ENCODE peak calls at places on chromosomes 7 and 10, in nine cellular contexts. F is right atrium auricular region; Y is body of pancreas; B is CD4-positive, alpha-beta T cell; Z is right lobe of liver; H is GM23338; M is neural progenitor cell; R is prostate gland; W is transverse colon. D is an unnamed sample.
A peak's percentile ranks its signal among the peaks of the same experiment; 100 is the strongest.

GRCh38 chr7:71430246-71430645 is 298.3 kb downstream of the GALNT17 start:
- DNase-seq in F (no peak), Y (no peak), B (no peak), Z (no peak), H (no peak), M (no peak), R (no peak), W (no peak), D (no peak)

GRCh38 chr10:104391969-104392296 is 38.3 kb downstream of the CFAP58 start:
- DNase-seq in F (no peak), Y (no peak), B (no peak), Z (no peak), H (no peak), M (no peak), R (no peak), W (no peak), D (no peak)

GRCh38 chr7:42237162-42237821 is at the start of gene GLI3:
- DNase-seq in F (peak; percentile 77), Y (peak; percentile 53), B (no peak), Z (peak; percentile 49), H (peak; percentile 93), M (peak; percentile 96), R (peak; percentile 84), W (peak; percentile 70), D (peak; percentile 58)

GRCh38 chr10:8639601-8640000 is 585.1 kb downstream of the GATA3 start:
- DNase-seq in F (no peak), Y (no peak), B (no peak), Z (no peak), H (no peak), M (no peak), R (no peak), W (no peak), D (no peak)

GRCh38 chr10:72065439-72066025 is 22.8 kb downstream of the SPOCK2 start:
- DNase-seq in F (no peak), Y (no peak), B (no peak), Z (no peak), H (no peak), M (no peak), R (no peak), W (no peak), D (no peak)

GRCh38 chr7:158277219-158278141 is 310.1 kb downstream of the PTPRN2 start:
- DNase-seq in F (no peak), Y (no peak), B (peak; percentile 19), Z (no peak), H (no peak), M (no peak), R (no peak), W (no peak), D (no peak)

GRCh38 chr7:97846945-97847344 is 25.3 kb downstream of the ASNS start:
- DNase-seq in F (no peak), Y (no peak), B (no peak), Z (no peak), H (no peak), M (no peak), R (no peak), W (no peak), D (no peak)

GRCh38 chr7:30459591-30460245 is 18.9 kb downstream of the NOD1 start:
- DNase-seq in F (peak; percentile 72), Y (no peak), B (no peak), Z (no peak), H (no peak), M (no peak), R (no peak), W (peak; percentile 74), D (no peak)

GRCh38 chr10:99888623-99889022 is 106.2 kb downstream of the ABCC2 start:
- DNase-seq in F (no peak), Y (no peak), B (no peak), Z (no peak), H (no peak), M (no peak), R (no peak), W (no peak), D (no peak)

GRCh38 chr10:70369498-70370018 is 12.9 kb downstream of the LRRC20 start:
- DNase-seq in F (no peak), Y (no peak), B (no peak), Z (no peak), H (no peak), M (no peak), R (no peak), W (no peak), D (no peak)

GRCh38 chr10:70374775-70375614 is 7.4 kb downstream of the LRRC20 start:
- DNase-seq in F (no peak), Y (no peak), B (no peak), Z (no peak), H (no peak), M (no peak), R (no peak), W (no peak), D (no peak)

GRCh38 chr10:70370766-70371165 is 11.7 kb downstream of the LRRC20 start:
- DNase-seq in F (no peak), Y (no peak), B (no peak), Z (no peak), H (no peak), M (no peak), R (no peak), W (no peak), D (no peak)

GRCh38 chr10:70368774-70369482 is 13.5 kb downstream of the LRRC20 start:
- DNase-seq in F (no peak), Y (no peak), B (no peak), Z (peak; percentile 54), H (peak; percentile 59), M (no peak), R (no peak), W (no peak), D (no peak)

GRCh38 chr10:70371846-70372245 is 10.6 kb downstream of the LRRC20 start:
- DNase-seq in F (no peak), Y (no peak), B (no peak), Z (no peak), H (no peak), M (no peak), R (no peak), W (no peak), D (no peak)
- H3K27ac ChIP-seq in F (no peak overlapping the region), Y (no peak overlapping the region), B (no peak overlapping the region), Z (no peak overlapping the region), H (no peak overlapping the region), M (no peak overlapping the region), R (no peak overlapping the region), W (no peak overlapping the region), D (no peak overlapping the region)

DNA sequence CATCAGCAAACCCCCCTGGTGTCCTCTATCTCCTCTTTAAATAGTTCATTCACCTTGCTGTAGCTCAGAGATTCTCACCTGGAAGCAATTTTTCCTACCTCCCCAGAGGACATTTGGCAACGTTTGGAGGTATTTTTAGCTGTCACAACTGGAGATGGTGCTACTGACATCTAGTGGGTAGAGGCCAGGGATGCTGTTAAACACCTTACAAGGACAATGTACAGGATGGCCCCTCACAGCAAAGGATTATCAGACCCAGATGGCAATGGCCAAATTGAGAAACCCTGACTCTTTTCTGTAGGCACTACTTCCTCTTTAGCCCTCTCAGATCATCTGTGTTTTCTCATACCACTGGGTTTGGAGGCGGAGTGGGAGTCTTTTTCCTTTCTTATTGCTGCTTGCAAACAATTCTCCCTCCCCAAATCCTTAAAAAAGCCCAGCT is 13.2 kb upstream of the TRA2A start:
- DNase-seq in F (no peak), Y (no peak), B (no peak), Z (no peak), H (peak; percentile 76), M (peak; percentile 45), R (no peak), W (no peak), D (no peak)
- TF ChIP-seq CTCF in F (no peak), Y (no peak), B (peak; percentile 36), Z (peak; percentile 55), H (peak; percentile 97), M (peak; percentile 48), R (no peak), W (no peak), D (no peak)

DNA sequence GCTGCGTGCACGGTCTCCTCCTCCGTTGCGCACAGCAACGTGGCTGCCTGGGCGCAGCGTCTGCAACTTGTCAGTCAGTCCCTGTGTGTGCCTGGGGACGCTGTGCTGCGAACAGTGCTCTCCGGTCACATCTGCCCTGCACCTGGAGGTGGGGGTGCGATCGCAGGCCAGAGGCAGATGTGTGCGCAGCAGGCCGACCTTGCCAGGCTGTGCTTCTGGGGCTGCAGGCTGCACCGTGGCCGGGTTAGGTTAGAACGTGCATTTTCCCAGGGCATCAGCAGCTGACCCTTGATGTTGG is 8.2 kb upstream of the GET4 start:
- DNase-seq in F (no peak), Y (no peak), B (no peak), Z (no peak), H (no peak), M (no peak), R (no peak), W (no peak), D (no peak)
- H3K27ac ChIP-seq in F (peak overlapping the region; percentile 89), Y (no peak overlapping the region), B (no peak overlapping the region), Z (peak overlapping the region; percentile 96), H (no peak overlapping the region), M (no peak overlapping the region), R (peak overlapping the region; percentile 89), W (peak overlapping the region; percentile 74), D (peak overlapping the region; percentile 85)

GRCh38 chr7:138465046-138465445 is 5.0 kb downstream of the TRIM24 start:
- DNase-seq in F (no peak), Y (no peak), B (no peak), Z (no peak), H (no peak), M (no peak), R (no peak), W (no peak), D (no peak)

GRCh38 chr7:138460176-138460648 is at the start of gene TRIM24:
- DNase-seq in F (no peak), Y (no peak), B (no peak), Z (peak; percentile 99), H (no peak), M (no peak), R (no peak), W (no peak), D (no peak)

GRCh38 chr7:138459300-138460175 is 521 bp upstream of the TRIM24 start:
- DNase-seq in F (peak; percentile 98), Y (peak; percentile 98), B (peak; percentile 98), Z (no peak), H (peak; percentile 99), M (peak; percentile 99), R (peak; percentile 97), W (peak; percentile 98), D (peak; percentile 98)

GRCh38 chr7:138458576-138459234 is 1.4 kb upstream of the TRIM24 start:
- DNase-seq in F (no peak), Y (no peak), B (no peak), Z (no peak), H (peak; percentile 97), M (peak; percentile 66), R (no peak), W (no peak), D (no peak)

DNA sequence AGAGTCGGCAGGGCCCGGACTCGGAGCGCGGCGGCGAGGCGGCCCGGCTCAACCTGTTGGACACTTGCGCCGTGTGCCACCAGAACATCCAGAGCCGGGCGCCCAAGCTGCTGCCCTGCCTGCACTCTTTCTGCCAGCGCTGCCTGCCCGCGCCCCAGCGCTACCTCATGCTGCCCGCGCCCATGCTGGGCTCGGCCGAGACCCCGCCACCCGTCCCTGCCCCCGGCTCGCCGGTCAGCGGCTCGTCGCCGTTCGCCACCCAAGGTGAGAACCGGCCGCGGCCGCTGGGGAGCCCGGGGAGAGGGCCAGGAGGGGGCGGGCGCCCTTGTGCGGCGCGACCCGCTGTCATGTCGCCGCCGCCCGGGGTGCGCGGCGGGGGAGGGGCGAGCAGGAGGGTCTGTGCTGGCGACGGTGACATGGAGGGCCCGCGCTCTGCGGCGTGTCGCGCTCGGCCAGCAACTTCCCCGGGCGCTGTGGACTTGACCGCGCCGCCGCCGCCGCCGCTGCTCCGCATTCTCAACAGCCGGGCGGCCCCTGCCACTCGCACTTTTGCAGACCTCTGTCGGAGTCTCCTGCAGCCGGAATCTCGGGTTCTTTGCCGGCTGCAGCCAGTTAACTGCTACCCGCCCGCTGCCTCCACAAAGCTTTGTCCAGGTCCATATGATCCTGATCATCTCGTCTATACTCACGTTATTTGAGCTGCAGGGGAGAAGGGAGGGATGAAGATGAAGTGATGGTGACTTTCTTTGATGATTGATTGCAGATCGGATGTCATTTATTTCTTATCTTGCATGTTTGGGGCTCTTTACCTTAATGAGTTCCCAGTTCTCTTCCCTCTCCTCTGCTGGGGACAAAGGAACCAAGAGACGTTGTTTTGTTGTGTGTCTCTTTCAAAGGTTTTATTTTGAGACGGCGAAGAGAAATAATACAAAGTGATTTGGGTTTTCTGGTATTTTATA is 869 bp downstream of the TRIM24 start:
- DNase-seq in F (no peak), Y (peak; percentile 58), B (peak; percentile 62), Z (peak; percentile 76), H (peak; percentile 50), M (peak; percentile 75), R (peak; percentile 39), W (peak; percentile 61), D (peak; percentile 61)
- TF ChIP-seq CTCF in F (no peak), Y (no peak), B (no peak), Z (peak; percentile 16), H (no peak), M (no peak), R (peak; percentile 18), W (no peak), D (no peak)

D was measured in stomach.